ENCODE peak calls at places on chromosomes 7 and 10, in eight cellular contexts. U, Z, W, Q, C, P, T and B are unnamed samples.

GRCh38 chr10:118501637-118502440 is 93.6 kb downstream of the PRLHR start:
- DNase-seq in Z (no peak), U (peak; percentile 17), P (no peak), C (no peak), W (no peak), T (no peak), Q (no peak), B (peak; percentile 14)

GRCh38 chr7:128427289-128427891 is 17.6 kb upstream of the IMPDH1 start:
- DNase-seq in W (no peak), U (no peak), Z (peak; percentile 36), C (no peak), P (peak; percentile 63), Q (peak; percentile 39), T (no peak), B (no peak)

GRCh38 chr10:101848894-101849351 is 5.3 kb upstream of the KCNIP2 start:
- DNase-seq in C (no peak), P (peak; percentile 78), Q (peak; percentile 25), Z (no peak), W (no peak), U (no peak), T (no peak), B (no peak)

GRCh38 chr10:129768437-129769355 is 195.4 kb downstream of the EBF3 start:
- DNase-seq in W (no peak), Q (peak; percentile 56), P (peak; percentile 91), T (peak; percentile 4), Z (no peak), C (peak; percentile 67), U (no peak), B (no peak)

GRCh38 chr7:140369294-140369693 is 29.0 kb downstream of the SLC37A3 start:
- DNase-seq in Z (no peak), W (no peak), P (no peak), T (no peak), C (no peak), Q (no peak), U (no peak), B (no peak)

GRCh38 chr7:122217125-122217524 is 73.1 kb upstream of the AASS start:
- DNase-seq in P (no peak), T (no peak), Q (no peak), C (no peak), Z (no peak), W (no peak), U (no peak), B (no peak)

GRCh38 chr7:65397730-65398142 is 24.1 kb downstream of the ZNF92 start:
- DNase-seq in W (no peak), C (no peak), T (no peak), U (no peak), P (no peak), Q (no peak), Z (no peak), B (no peak)

GRCh38 chr10:119680050-119680449 is 28.9 kb downstream of the BAG3 start:
- DNase-seq in T (no peak), C (no peak), W (no peak), U (peak; percentile 84), Q (peak; percentile 89), P (no peak), Z (peak; percentile 33), B (peak; percentile 53)

GRCh38 chr10:96578022-96578421 is 8.8 kb downstream of the TM9SF3 start:
- DNase-seq in T (no peak), P (no peak), Q (no peak), W (no peak), C (no peak), Z (no peak), U (no peak), B (no peak)

GRCh38 chr10:95728535-95728934 is 27.4 kb upstream of the ENTPD1 start:
- DNase-seq in U (no peak), W (no peak), Q (no peak), P (no peak), Z (no peak), T (no peak), C (no peak), B (no peak)

GRCh38 chr10:20582041-20582440 is 315.1 kb downstream of the NEBL start:
- DNase-seq in U (no peak), W (no peak), Q (no peak), T (no peak), Z (no peak), P (no peak), C (no peak), B (no peak)

GRCh38 chr7:15626041-15626440 is 60.4 kb downstream of the MEOX2 start:
- DNase-seq in U (no peak), P (no peak), Q (no peak), W (no peak), C (no peak), T (no peak), Z (no peak), B (no peak)

GRCh38 chr7:7566651-7567611 is at the start of gene MIOS:
- DNase-seq in Q (peak; percentile 97), Z (peak; percentile 67), T (peak; percentile 92), P (peak; percentile 93), C (peak; percentile 98), W (peak; percentile 92), U (peak; percentile 88), B (no peak)

GRCh38 chr10:13219685-13220670 is 14.2 kb downstream of the UCMA start:
- DNase-seq in Q (no peak), P (peak; percentile 80), W (no peak), Z (peak; percentile 49), U (peak; percentile 62), T (peak; percentile 15), C (no peak), B (no peak)

GRCh38 chr10:69452676-69453415 is 1.6 kb downstream of the TSPAN15 start:
- DNase-seq in Z (no peak), U (no peak), T (no peak), C (no peak), P (no peak), W (no peak), Q (no peak), B (no peak)
- H3K4me3 ChIP-seq in Z (no peak overlapping the region), U (peak overlapping the region; percentile 78), T (peak overlapping the region; percentile 74), C (no peak overlapping the region), P (no peak overlapping the region), W (no peak overlapping the region), Q (no peak overlapping the region), B (no peak overlapping the region)

DNA sequence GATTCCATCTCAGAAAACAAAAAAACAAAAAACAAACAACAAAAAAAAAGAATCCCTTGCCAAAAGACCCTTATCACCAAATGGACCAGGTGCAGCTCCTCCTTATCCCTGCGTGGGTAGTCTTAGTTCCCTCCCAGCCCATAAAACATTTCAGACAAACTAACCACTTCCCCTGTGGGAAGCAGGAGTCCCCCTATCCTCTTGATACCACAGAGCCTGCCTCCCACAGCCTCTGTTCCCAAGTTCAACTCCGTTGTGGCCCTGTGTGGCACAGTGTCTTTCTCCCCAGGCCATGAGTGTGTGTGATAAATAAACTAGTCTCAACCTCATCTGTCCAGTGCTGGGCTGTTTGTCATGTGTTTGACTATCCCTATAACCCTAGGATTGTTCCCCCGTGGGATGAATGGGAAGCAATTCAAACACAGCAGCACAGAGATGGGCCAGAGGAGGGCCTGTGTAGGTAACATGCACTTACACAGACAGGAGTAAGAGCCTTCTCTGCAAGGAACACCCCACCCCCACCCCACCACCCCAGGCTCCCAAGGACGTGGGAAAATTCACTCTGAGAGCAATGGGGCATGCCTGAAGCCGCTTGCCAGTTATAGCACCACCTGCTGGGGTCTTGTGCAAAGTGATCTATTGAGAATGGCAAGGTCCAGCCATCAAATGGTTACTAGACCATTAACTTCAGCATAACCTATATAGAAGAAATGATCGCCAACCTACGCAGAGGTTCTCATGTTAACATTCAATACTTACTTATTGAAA is 147.1 kb upstream of the GHITM start:
- DNase-seq in Q (no peak), P (peak; percentile 91), C (no peak), Z (peak; percentile 35), W (no peak), T (peak; percentile 26), U (no peak), B (no peak)
- TF ChIP-seq CTCF in Q (no peak), P (peak; percentile 80), C (no peak), Z (peak; percentile 9), W (peak; percentile 80), T (peak; percentile 30), U (no peak), B (peak; percentile 21)

DNA sequence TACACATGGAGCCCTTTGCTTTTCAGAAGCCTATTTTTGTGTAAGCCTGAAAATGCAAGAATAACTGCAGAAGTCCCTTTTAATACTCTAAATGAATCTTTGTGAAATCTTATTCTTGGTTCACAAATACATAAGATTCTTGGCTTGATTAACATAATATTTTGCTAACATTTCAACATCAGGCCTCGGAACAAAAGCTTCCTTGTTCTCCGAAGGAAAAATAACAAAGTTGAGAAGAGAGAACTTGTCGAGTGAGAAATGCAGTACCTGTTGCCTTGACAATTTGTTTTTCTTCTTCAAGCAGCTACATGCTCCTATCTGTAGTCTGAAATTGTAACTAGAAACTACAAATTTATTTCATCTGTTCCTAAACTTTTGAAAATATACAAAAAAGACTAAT is 8.5 kb downstream of the NT5C2 start:
- DNase-seq in U (no peak), Z (no peak), T (no peak), P (no peak), W (no peak), C (no peak), Q (no peak), B (no peak)
- H3K4me3 ChIP-seq in U (no peak overlapping the region), Z (no peak overlapping the region), T (no peak overlapping the region), P (no peak overlapping the region), W (no peak overlapping the region), C (no peak overlapping the region), Q (no peak overlapping the region), B (no peak overlapping the region)

GRCh38 chr7:156892821-156893706 is at the start of gene LMBR1:
- DNase-seq in W (peak; percentile 99), U (peak; percentile 95), C (peak; percentile 98), P (peak; percentile 98), T (peak; percentile 96), Q (peak; percentile 99), Z (peak; percentile 88), B (peak; percentile 67)
- TF ChIP-seq CTCF in W (peak; percentile 52), U (no peak), C (peak; percentile 66), P (peak; percentile 76), T (peak; percentile 73), Q (peak; percentile 30), Z (no peak), B (peak; percentile 55)

DNA sequence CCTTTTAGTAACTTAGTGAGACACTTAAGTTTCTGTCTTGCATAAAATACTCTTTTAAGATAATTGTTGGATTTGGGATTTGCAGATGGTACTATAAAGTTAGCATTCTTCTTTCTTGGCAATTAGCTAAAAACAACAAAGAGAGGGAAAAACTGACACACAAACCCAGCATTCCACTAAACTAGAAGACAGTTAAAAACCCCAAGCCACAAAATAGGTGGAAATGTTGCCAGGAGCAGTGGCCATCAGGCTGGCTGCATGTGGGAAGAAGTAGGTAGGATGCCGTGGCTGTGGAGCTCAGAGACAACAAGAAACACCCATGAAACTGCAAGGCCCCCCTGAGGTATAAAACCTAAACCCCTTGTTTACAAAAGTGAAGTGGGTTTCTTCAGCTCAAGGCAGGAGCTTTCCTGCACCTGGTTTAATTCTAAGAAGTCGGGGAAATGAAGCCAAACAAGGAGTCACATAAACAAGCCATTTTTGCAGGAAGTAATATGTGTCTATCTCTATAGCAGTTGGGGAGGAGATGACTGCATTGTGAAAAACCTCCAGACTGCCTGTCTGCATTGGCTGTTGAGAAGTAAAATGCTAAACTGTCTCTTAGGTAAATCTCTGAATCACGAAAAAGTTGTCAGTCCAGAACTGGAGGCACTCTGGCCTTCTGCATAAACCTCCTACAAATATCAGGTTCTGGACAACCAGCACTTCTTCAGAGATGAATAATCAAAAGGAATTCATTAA is 9.5 kb downstream of the RAB18 start:
- DNase-seq in Z (no peak), C (no peak), U (no peak), Q (peak; percentile 78), W (no peak), T (no peak), P (no peak), B (peak; percentile 63)
- H3K4me3 ChIP-seq in Z (no peak overlapping the region), C (no peak overlapping the region), U (no peak overlapping the region), Q (no peak overlapping the region), W (no peak overlapping the region), T (no peak overlapping the region), P (no peak overlapping the region), B (no peak overlapping the region)